ENCODE peak calls at places on chromosomes 13 and 19, in four cellular contexts. O is stimulated activated CD4-positive, alpha-beta T cell treated with anti-CD3 and anti-CD28 coated beads, Interleukin-2, amount 100 ng/mL, for 48 hours; N is KG1; Y is RWPE1. C is an unnamed sample.

GRCh38 chr19:16889883-16890460 is 1.2 kb downstream of the F2RL3 start:
- DNase-seq in O (no peak), N (no peak), Y (no peak), C (no peak)

GRCh38 chr19:24033962-24034342 is 53.0 kb upstream of the ZNF254 start:
- DNase-seq in Y (peak), O (no peak), N (peak), C (peak)

GRCh38 chr13:91767681-91768080 is 369.3 kb downstream of the GPC5 start:
- DNase-seq in O (no peak), N (no peak), Y (no peak), C (no peak)

GRCh38 chr19:15280915-15281683 is 48.9 kb upstream of the EPHX3 start:
- DNase-seq in O (no peak), N (no peak), Y (peak), C (peak)

GRCh38 chr13:44155422-44156293 is 218.0 kb upstream of the SERP2 start:
- DNase-seq in O (no peak), N (no peak), Y (no peak), C (no peak)

GRCh38 chr19:7293795-7294570 is at the start of gene INSR:
- DNase-seq in O (peak), Y (peak), N (peak), C (peak)

GRCh38 chr13:78045916-78046315 is 127.3 kb upstream of the EDNRB start:
- DNase-seq in O (no peak), N (no peak), Y (no peak), C (no peak)

GRCh38 chr13:75173457-75174356 is 308.3 kb downstream of the TBC1D4 start:
- DNase-seq in N (no peak), Y (no peak), O (no peak), C (no peak)

GRCh38 chr13:100131863-100132574 is 43.1 kb downstream of the PCCA start:
- DNase-seq in N (no peak), Y (peak), O (no peak), C (peak)

GRCh38 chr19:48954011-48954594 is 572 bp upstream of the BAX start:
- DNase-seq in O (no peak), N (no peak), Y (no peak), C (no peak)

GRCh38 chr19:40232479-40232878 is 6.0 kb upstream of the CCNP start:
- DNase-seq in O (no peak), N (no peak), Y (no peak), C (no peak)

GRCh38 chr13:41352935-41353801 is 42.1 kb downstream of the NAA16 start:
- DNase-seq in Y (peak), O (peak), N (peak), C (peak)

GRCh38 chr13:27131202-27131623 is 40.4 kb downstream of the USP12 start:
- DNase-seq in N (no peak), Y (peak), O (peak), C (no peak)

GRCh38 chr13:51330741-51331140 is 8.8 kb upstream of the SERPINE3 start:
- DNase-seq in N (no peak), Y (no peak), O (no peak), C (no peak)

GRCh38 chr19:17454579-17454978 is 6.1 kb upstream of the TMEM221 start:
- DNase-seq in N (no peak), O (no peak), Y (no peak), C (no peak)

GRCh38 chr13:43285891-43286602 is 262.7 kb downstream of the DNAJC15 start:
- DNase-seq in O (no peak), N (no peak), Y (no peak), C (no peak)

GRCh38 chr19:38551450-38551813 is 66.3 kb downstream of the MAP4K1 start:
- DNase-seq in Y (no peak), O (peak), N (no peak), C (no peak)

GRCh38 chr13:96214804-96215445 is 125.0 kb downstream of the HS6ST3 start:
- DNase-seq in O (no peak), Y (no peak), N (no peak), C (peak)

GRCh38 chr13:110617326-110618072 is 2.2 kb downstream of the NAXD start:
- DNase-seq in O (no peak), Y (no peak), N (no peak), C (no peak)

GRCh38 chr13:33446821-33447481 is 161.4 kb upstream of the STARD13 start:
- DNase-seq in N (no peak), Y (peak), O (no peak), C (no peak)

GRCh38 chr19:31262673-31263308 is 86.4 kb downstream of the TSHZ3 start:
- DNase-seq in O (no peak), N (no peak), Y (no peak), C (no peak)

C was measured in H54.